ENCODE peak calls at places on chromosome 10, in seven cellular contexts. J, X, A, C, F, Q and R are unnamed samples.

GRCh38 chr10:58512470-58513188 is at the start of gene BICC1:
- DNase-seq in J (peak), X (peak), A (peak), C (peak), F (no peak), Q (no peak), R (peak)

GRCh38 chr10:48235501-48235900 is 39.0 kb downstream of the FRMPD2 start:
- DNase-seq in J (no peak), X (no peak), A (no peak), C (no peak), F (no peak), Q (no peak), R (no peak)

GRCh38 chr10:5601826-5602225 is 64.6 kb downstream of the ASB13 start:
- DNase-seq in J (no peak), X (no peak), A (no peak), C (peak), F (no peak), Q (no peak), R (no peak)

GRCh38 chr10:129894721-129895120 is 69.4 kb downstream of the EBF3 start:
- DNase-seq in J (no peak), X (no peak), A (no peak), C (no peak), F (no peak), Q (no peak), R (no peak)

GRCh38 chr10:33189373-33189772 is 145.1 kb downstream of the NRP1 start:
- DNase-seq in J (peak), X (no peak), A (no peak), C (no peak), F (no peak), Q (no peak), R (no peak)

GRCh38 chr10:7610651-7611389 is 55.9 kb downstream of the ITIH5 start:
- DNase-seq in J (peak), X (peak), A (peak), C (peak), F (no peak), Q (peak), R (peak)

GRCh38 chr10:12535656-12536055 is 186.3 kb downstream of the CAMK1D start:
- DNase-seq in J (peak), X (no peak), A (no peak), C (no peak), F (no peak), Q (no peak), R (no peak)

GRCh38 chr10:6200588-6201510 is 1.9 kb upstream of the PFKFB3 start:
- DNase-seq in J (peak), X (no peak), A (no peak), C (peak), F (peak), Q (no peak), R (no peak)

GRCh38 chr10:101273330-101273729 is 44.1 kb upstream of the LBX1 start:
- DNase-seq in J (no peak), X (no peak), A (no peak), C (no peak), F (no peak), Q (no peak), R (no peak)